ENCODE peak calls at places on chromosomes 16 and 17, in eight cellular contexts. One of them, this sample, is unnamed.

GRCh38 chr16:4372315-4372577 is 598 bp downstream of the VASN start:
- DNase-seq in adrenal gland: no peak
- DNase-seq in OCI-LY7: no peak
- DNase-seq in vagina: no peak
- DNase-seq in fibroblast of pulmonary artery: no peak
- DNase-seq in kidney epithelial cell: no peak
- DNase-seq in ascending aorta: no peak
- DNase-seq in BE2C: no peak
- DNase-seq in this sample: no peak

GRCh38 chr17:36124879-36125824 is 21.5 kb downstream of the CCL4 start:
- DNase-seq in fibroblast of pulmonary artery: no peak
- DNase-seq in BE2C: peak
- DNase-seq in OCI-LY7: peak
- DNase-seq in adrenal gland: no peak
- DNase-seq in vagina: no peak
- DNase-seq in kidney epithelial cell: no peak
- DNase-seq in ascending aorta: no peak
- DNase-seq in this sample: no peak

GRCh38 chr16:27096375-27096774 is 29.6 kb downstream of the C16orf82 start:
- DNase-seq in ascending aorta: peak
- DNase-seq in adrenal gland: no peak
- DNase-seq in vagina: peak
- DNase-seq in OCI-LY7: no peak
- DNase-seq in BE2C: no peak
- DNase-seq in kidney epithelial cell: no peak
- DNase-seq in fibroblast of pulmonary artery: no peak
- DNase-seq in this sample: no peak

GRCh38 chr16:11379420-11379819 is 34.2 kb downstream of the RMI2 start:
- DNase-seq in BE2C: no peak
- DNase-seq in kidney epithelial cell: no peak
- DNase-seq in fibroblast of pulmonary artery: no peak
- DNase-seq in ascending aorta: no peak
- DNase-seq in vagina: no peak
- DNase-seq in OCI-LY7: no peak
- DNase-seq in adrenal gland: no peak
- DNase-seq in this sample: peak

GRCh38 chr17:69235338-69236058 is 6.9 kb upstream of the ABCA10 start:
- DNase-seq in fibroblast of pulmonary artery: peak
- DNase-seq in adrenal gland: peak
- DNase-seq in vagina: no peak
- DNase-seq in ascending aorta: peak
- DNase-seq in BE2C: peak
- DNase-seq in kidney epithelial cell: peak
- DNase-seq in OCI-LY7: peak
- DNase-seq in this sample: peak

GRCh38 chr16:56628486-56629035 is 3.0 kb downstream of the MT1E start:
- DNase-seq in BE2C: no peak
- DNase-seq in kidney epithelial cell: no peak
- DNase-seq in ascending aorta: no peak
- DNase-seq in vagina: no peak
- DNase-seq in fibroblast of pulmonary artery: no peak
- DNase-seq in adrenal gland: no peak
- DNase-seq in OCI-LY7: no peak
- DNase-seq in this sample: no peak

GRCh38 chr16:86934581-86935322 is 356.4 kb downstream of the FOXL1 start:
- DNase-seq in BE2C: no peak
- DNase-seq in fibroblast of pulmonary artery: peak
- DNase-seq in OCI-LY7: no peak
- DNase-seq in ascending aorta: no peak
- DNase-seq in kidney epithelial cell: no peak
- DNase-seq in vagina: no peak
- DNase-seq in adrenal gland: no peak
- DNase-seq in this sample: no peak

GRCh38 chr17:5530265-5530782 is 44.0 kb downstream of the MIS12 start:
- DNase-seq in OCI-LY7: no peak
- DNase-seq in ascending aorta: peak
- DNase-seq in BE2C: no peak
- DNase-seq in fibroblast of pulmonary artery: no peak
- DNase-seq in vagina: no peak
- DNase-seq in adrenal gland: no peak
- DNase-seq in kidney epithelial cell: no peak
- DNase-seq in this sample: no peak

GRCh38 chr17:27466748-27467375 is 10.6 kb downstream of the KSR1 start:
- DNase-seq in adrenal gland: no peak
- DNase-seq in kidney epithelial cell: no peak
- DNase-seq in OCI-LY7: no peak
- DNase-seq in BE2C: no peak
- DNase-seq in vagina: no peak
- DNase-seq in fibroblast of pulmonary artery: no peak
- DNase-seq in ascending aorta: no peak
- DNase-seq in this sample: peak

GRCh38 chr17:42458497-42459255 is at the start of gene ATP6V0A1:
- DNase-seq in adrenal gland: peak
- DNase-seq in OCI-LY7: peak
- DNase-seq in BE2C: peak
- DNase-seq in kidney epithelial cell: no peak
- DNase-seq in fibroblast of pulmonary artery: peak
- DNase-seq in ascending aorta: peak
- DNase-seq in vagina: peak
- DNase-seq in this sample: peak

GRCh38 chr17:14745122-14745521 is 444.2 kb downstream of the HS3ST3B1 start:
- DNase-seq in adrenal gland: no peak
- DNase-seq in kidney epithelial cell: no peak
- DNase-seq in BE2C: no peak
- DNase-seq in OCI-LY7: no peak
- DNase-seq in vagina: no peak
- DNase-seq in ascending aorta: no peak
- DNase-seq in fibroblast of pulmonary artery: peak
- DNase-seq in this sample: no peak

GRCh38 chr17:31754239-31754945 is 104.7 kb downstream of the COPRS start:
- DNase-seq in kidney epithelial cell: peak
- DNase-seq in ascending aorta: no peak
- DNase-seq in vagina: no peak
- DNase-seq in fibroblast of pulmonary artery: peak
- DNase-seq in adrenal gland: no peak
- DNase-seq in OCI-LY7: no peak
- DNase-seq in BE2C: no peak
- DNase-seq in this sample: no peak

GRCh38 chr16:26382607-26383006 is 684.1 kb upstream of the C16orf82 start:
- DNase-seq in kidney epithelial cell: no peak
- DNase-seq in fibroblast of pulmonary artery: no peak
- DNase-seq in BE2C: no peak
- DNase-seq in adrenal gland: no peak
- DNase-seq in vagina: peak
- DNase-seq in ascending aorta: no peak
- DNase-seq in OCI-LY7: no peak
- DNase-seq in this sample: no peak

GRCh38 chr16:12728471-12728870 is 75.2 kb downstream of the CPPED1 start:
- DNase-seq in vagina: no peak
- DNase-seq in kidney epithelial cell: peak
- DNase-seq in BE2C: no peak
- DNase-seq in adrenal gland: no peak
- DNase-seq in OCI-LY7: no peak
- DNase-seq in ascending aorta: no peak
- DNase-seq in fibroblast of pulmonary artery: no peak
- DNase-seq in this sample: no peak

GRCh38 chr16:81190667-81191066 is 47.8 kb upstream of the BCO1 start:
- DNase-seq in OCI-LY7: no peak
- DNase-seq in vagina: no peak
- DNase-seq in BE2C: no peak
- DNase-seq in fibroblast of pulmonary artery: peak
- DNase-seq in adrenal gland: no peak
- DNase-seq in ascending aorta: no peak
- DNase-seq in kidney epithelial cell: no peak
- DNase-seq in this sample: no peak

GRCh38 chr17:40362696-40363479 is 1.6 kb downstream of the GJD3 start:
- DNase-seq in vagina: no peak
- DNase-seq in ascending aorta: no peak
- DNase-seq in OCI-LY7: peak
- DNase-seq in fibroblast of pulmonary artery: peak
- DNase-seq in kidney epithelial cell: no peak
- DNase-seq in adrenal gland: peak
- DNase-seq in BE2C: peak
- DNase-seq in this sample: no peak

GRCh38 chr17:37446027-37446426 is 39.3 kb downstream of the TADA2A start:
- DNase-seq in ascending aorta: no peak
- DNase-seq in kidney epithelial cell: peak
- DNase-seq in vagina: no peak
- DNase-seq in adrenal gland: no peak
- DNase-seq in BE2C: no peak
- DNase-seq in fibroblast of pulmonary artery: no peak
- DNase-seq in OCI-LY7: no peak
- DNase-seq in this sample: no peak

GRCh38 chr16:27191352-27191924 is 11.9 kb upstream of the KDM8 start:
- DNase-seq in fibroblast of pulmonary artery: no peak
- DNase-seq in ascending aorta: no peak
- DNase-seq in kidney epithelial cell: no peak
- DNase-seq in OCI-LY7: no peak
- DNase-seq in BE2C: no peak
- DNase-seq in adrenal gland: no peak
- DNase-seq in vagina: no peak
- DNase-seq in this sample: no peak

GRCh38 chr17:41580244-41580575 is 6.5 kb downstream of the KRT14 start:
- DNase-seq in kidney epithelial cell: no peak
- DNase-seq in OCI-LY7: no peak
- DNase-seq in fibroblast of pulmonary artery: no peak
- DNase-seq in ascending aorta: no peak
- DNase-seq in vagina: no peak
- DNase-seq in BE2C: no peak
- DNase-seq in adrenal gland: no peak
- DNase-seq in this sample: no peak

DNA sequence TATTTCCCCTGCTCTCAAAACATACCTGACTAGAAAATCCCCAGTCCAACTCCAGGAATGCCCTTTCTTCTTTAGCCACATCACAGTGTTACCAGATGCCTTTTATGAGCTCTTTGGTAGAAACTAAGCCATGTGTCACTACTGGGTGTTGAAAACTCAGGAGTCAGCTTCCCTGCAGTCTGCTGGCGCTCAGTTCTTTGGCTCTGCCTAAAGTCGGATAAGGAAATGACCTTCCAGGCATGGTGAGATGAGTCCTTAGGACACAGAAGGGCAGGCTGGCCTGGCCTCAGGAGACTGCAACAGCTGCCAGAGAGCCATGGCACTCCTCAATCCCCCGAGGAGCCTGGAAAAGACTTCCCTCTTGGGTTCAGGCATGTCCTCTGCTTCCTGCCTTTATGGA is 89.1 kb downstream of the CDH13 start:
- DNase-seq in BE2C: no peak
- DNase-seq in OCI-LY7: no peak
- DNase-seq in ascending aorta: peak
- DNase-seq in adrenal gland: no peak
- DNase-seq in vagina: no peak
- DNase-seq in kidney epithelial cell: no peak
- DNase-seq in fibroblast of pulmonary artery: peak
- DNase-seq in this sample: no peak
- H3K4me3 ChIP-seq in BE2C: no peak
- H3K4me3 ChIP-seq in OCI-LY7: no peak
- H3K4me3 ChIP-seq in ascending aorta: no peak
- H3K4me3 ChIP-seq in adrenal gland: no peak
- H3K4me3 ChIP-seq in vagina: no peak
- H3K4me3 ChIP-seq in kidney epithelial cell: no peak
- H3K4me3 ChIP-seq in fibroblast of pulmonary artery: no peak
- H3K4me3 ChIP-seq in this sample: no peak

GRCh38 chr17:2931426-2931825 is 132.0 kb downstream of the OR1D5 start:
- DNase-seq in adrenal gland: no peak
- DNase-seq in fibroblast of pulmonary artery: no peak
- DNase-seq in BE2C: no peak
- DNase-seq in ascending aorta: no peak
- DNase-seq in vagina: no peak
- DNase-seq in kidney epithelial cell: no peak
- DNase-seq in OCI-LY7: peak
- DNase-seq in this sample: no peak

GRCh38 chr17:2932946-2933345 is 130.5 kb downstream of the OR1D5 start:
- DNase-seq in adrenal gland: no peak
- DNase-seq in ascending aorta: no peak
- DNase-seq in vagina: no peak
- DNase-seq in OCI-LY7: no peak
- DNase-seq in kidney epithelial cell: no peak
- DNase-seq in fibroblast of pulmonary artery: no peak
- DNase-seq in BE2C: no peak
- DNase-seq in this sample: no peak

GRCh38 chr17:2931901-2932300 is 131.5 kb downstream of the OR1D5 start:
- DNase-seq in vagina: no peak
- DNase-seq in BE2C: no peak
- DNase-seq in adrenal gland: no peak
- DNase-seq in kidney epithelial cell: no peak
- DNase-seq in fibroblast of pulmonary artery: no peak
- DNase-seq in OCI-LY7: no peak
- DNase-seq in ascending aorta: no peak
- DNase-seq in this sample: no peak

GRCh38 chr17:2928294-2928890 is 132.2 kb downstream of the RAP1GAP2 start:
- DNase-seq in kidney epithelial cell: no peak
- DNase-seq in adrenal gland: no peak
- DNase-seq in fibroblast of pulmonary artery: no peak
- DNase-seq in vagina: no peak
- DNase-seq in BE2C: peak
- DNase-seq in ascending aorta: no peak
- DNase-seq in OCI-LY7: no peak
- DNase-seq in this sample: no peak

GRCh38 chr17:2929881-2930533 is 133.4 kb downstream of the OR1D5 start:
- DNase-seq in OCI-LY7: peak
- DNase-seq in vagina: no peak
- DNase-seq in ascending aorta: no peak
- DNase-seq in adrenal gland: peak
- DNase-seq in BE2C: peak
- DNase-seq in fibroblast of pulmonary artery: peak
- DNase-seq in kidney epithelial cell: no peak
- DNase-seq in this sample: no peak
- TF ChIP-seq CTCF in OCI-LY7: peak
- TF ChIP-seq CTCF in vagina: no peak
- TF ChIP-seq CTCF in ascending aorta: no peak
- TF ChIP-seq CTCF in adrenal gland: peak
- TF ChIP-seq CTCF in BE2C: peak
- TF ChIP-seq CTCF in fibroblast of pulmonary artery: peak
- TF ChIP-seq CTCF in kidney epithelial cell: peak
- TF ChIP-seq CTCF in this sample: peak

GRCh38 chr17:83145358-83145738 is 65.9 kb downstream of the METRNL start:
- DNase-seq in kidney epithelial cell: no peak
- DNase-seq in adrenal gland: peak
- DNase-seq in vagina: peak
- DNase-seq in BE2C: no peak
- DNase-seq in OCI-LY7: no peak
- DNase-seq in ascending aorta: no peak
- DNase-seq in fibroblast of pulmonary artery: no peak
- DNase-seq in this sample: no peak
- H3K4me3 ChIP-seq in kidney epithelial cell: no peak
- H3K4me3 ChIP-seq in adrenal gland: no peak
- H3K4me3 ChIP-seq in vagina: no peak
- H3K4me3 ChIP-seq in BE2C: no peak
- H3K4me3 ChIP-seq in OCI-LY7: no peak
- H3K4me3 ChIP-seq in ascending aorta: no peak
- H3K4me3 ChIP-seq in fibroblast of pulmonary artery: no peak
- H3K4me3 ChIP-seq in this sample: no peak

DNA sequence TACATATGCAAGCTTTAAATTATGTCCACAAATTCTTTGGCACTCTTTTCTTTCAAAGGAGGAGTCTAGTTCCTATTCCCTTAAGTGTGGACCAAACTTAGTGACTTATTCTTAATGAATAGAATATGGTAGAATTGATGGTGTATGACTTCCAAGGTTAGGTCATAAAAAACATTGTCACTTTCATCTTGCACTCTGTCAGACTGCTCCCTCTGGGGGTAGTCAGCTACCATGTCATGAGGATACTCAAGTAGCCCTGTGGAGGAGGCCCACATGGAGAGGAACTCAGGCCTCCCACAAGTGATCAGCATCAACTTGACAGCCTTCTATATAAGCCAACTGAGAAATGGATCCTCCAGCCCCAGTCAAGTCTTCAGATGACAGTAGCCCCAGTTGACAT is 58.0 kb upstream of the SCNN1B start:
- DNase-seq in ascending aorta: no peak
- DNase-seq in vagina: no peak
- DNase-seq in BE2C: no peak
- DNase-seq in kidney epithelial cell: no peak
- DNase-seq in adrenal gland: no peak
- DNase-seq in fibroblast of pulmonary artery: no peak
- DNase-seq in OCI-LY7: peak
- DNase-seq in this sample: no peak
- TF ChIP-seq CTCF in ascending aorta: no peak
- TF ChIP-seq CTCF in vagina: no peak
- TF ChIP-seq CTCF in BE2C: no peak
- TF ChIP-seq CTCF in kidney epithelial cell: no peak
- TF ChIP-seq CTCF in adrenal gland: no peak
- TF ChIP-seq CTCF in fibroblast of pulmonary artery: no peak
- TF ChIP-seq CTCF in OCI-LY7: peak
- TF ChIP-seq CTCF in this sample: no peak

This sample was measured in GM12864.